ENCODE peak calls at places on chromosomes 6 and 20, in nine cellular contexts. One of them, this sample, is unnamed.
A peak's percentile ranks its signal among the peaks of the same experiment; 100 is the strongest.

GRCh38 chr6:137970368-137970767 is 103.3 kb downstream of the TNFAIP3 start:
- DNase-seq in A673: no peak
- DNase-seq in hepatocyte: no peak
- DNase-seq in K562: no peak
- DNase-seq in mesenchymal stem cell: no peak
- DNase-seq in endodermal cell: no peak
- DNase-seq in caudate nucleus: no peak
- DNase-seq in CD4-positive, alpha-beta memory T cell: no peak
- DNase-seq in cardiac muscle cell: no peak
- DNase-seq in this sample: no peak

GRCh38 chr6:3542032-3542640 is 85.3 kb upstream of the SLC22A23 start:
- DNase-seq in A673: no peak
- DNase-seq in hepatocyte: no peak
- DNase-seq in K562: no peak
- DNase-seq in mesenchymal stem cell: no peak
- DNase-seq in endodermal cell: no peak
- DNase-seq in caudate nucleus: no peak
- DNase-seq in CD4-positive, alpha-beta memory T cell: no peak
- DNase-seq in cardiac muscle cell: no peak
- DNase-seq in this sample: no peak

GRCh38 chr6:2460216-2460734 is 214.9 kb upstream of the GMDS start:
- DNase-seq in A673: no peak
- DNase-seq in hepatocyte: no peak
- DNase-seq in K562: no peak
- DNase-seq in mesenchymal stem cell: no peak
- DNase-seq in endodermal cell: no peak
- DNase-seq in caudate nucleus: no peak
- DNase-seq in CD4-positive, alpha-beta memory T cell: no peak
- DNase-seq in cardiac muscle cell: peak; percentile 8
- DNase-seq in this sample: no peak

GRCh38 chr6:28269492-28269891 is 2.5 kb downstream of the ZSCAN26 start:
- DNase-seq in A673: peak; percentile 57
- DNase-seq in hepatocyte: peak; percentile 10
- DNase-seq in K562: peak; percentile 32
- DNase-seq in mesenchymal stem cell: peak; percentile 85
- DNase-seq in endodermal cell: no peak
- DNase-seq in caudate nucleus: no peak
- DNase-seq in CD4-positive, alpha-beta memory T cell: no peak
- DNase-seq in cardiac muscle cell: peak; percentile 72
- DNase-seq in this sample: no peak

GRCh38 chr20:22248052-22248667 is 336.2 kb downstream of the FOXA2 start:
- DNase-seq in A673: peak; percentile 29
- DNase-seq in hepatocyte: peak; percentile 36
- DNase-seq in K562: no peak
- DNase-seq in mesenchymal stem cell: no peak
- DNase-seq in endodermal cell: peak; percentile 76
- DNase-seq in caudate nucleus: no peak
- DNase-seq in CD4-positive, alpha-beta memory T cell: no peak
- DNase-seq in cardiac muscle cell: peak; percentile 0
- DNase-seq in this sample: peak; percentile 17

GRCh38 chr6:145629478-145629877 is 105.8 kb downstream of the EPM2A start:
- DNase-seq in A673: no peak
- DNase-seq in hepatocyte: no peak
- DNase-seq in K562: no peak
- DNase-seq in mesenchymal stem cell: no peak
- DNase-seq in endodermal cell: no peak
- DNase-seq in caudate nucleus: peak; percentile 40
- DNase-seq in CD4-positive, alpha-beta memory T cell: no peak
- DNase-seq in cardiac muscle cell: no peak
- DNase-seq in this sample: no peak

GRCh38 chr6:43856005-43856765 is 86.2 kb downstream of the VEGFA start:
- DNase-seq in A673: no peak
- DNase-seq in hepatocyte: peak; percentile 74
- DNase-seq in K562: peak; percentile 66
- DNase-seq in mesenchymal stem cell: peak; percentile 83
- DNase-seq in endodermal cell: peak; percentile 84
- DNase-seq in caudate nucleus: no peak
- DNase-seq in CD4-positive, alpha-beta memory T cell: no peak
- DNase-seq in cardiac muscle cell: peak; percentile 46
- DNase-seq in this sample: peak; percentile 76

GRCh38 chr20:10642859-10643559 is 30.8 kb downstream of the JAG1 start:
- DNase-seq in A673: no peak
- DNase-seq in hepatocyte: no peak
- DNase-seq in K562: no peak
- DNase-seq in mesenchymal stem cell: no peak
- DNase-seq in endodermal cell: no peak
- DNase-seq in caudate nucleus: no peak
- DNase-seq in CD4-positive, alpha-beta memory T cell: no peak
- DNase-seq in cardiac muscle cell: no peak
- DNase-seq in this sample: peak; percentile 81

GRCh38 chr6:166297606-166298005 is 10.6 kb downstream of the PRR18 start:
- DNase-seq in A673: no peak
- DNase-seq in hepatocyte: no peak
- DNase-seq in K562: no peak
- DNase-seq in mesenchymal stem cell: no peak
- DNase-seq in endodermal cell: no peak
- DNase-seq in caudate nucleus: peak; percentile 89
- DNase-seq in CD4-positive, alpha-beta memory T cell: no peak
- DNase-seq in cardiac muscle cell: no peak
- DNase-seq in this sample: no peak
- H3K27ac ChIP-seq in A673: no peak overlapping the region
- H3K27ac ChIP-seq in hepatocyte: no peak overlapping the region
- H3K27ac ChIP-seq in K562: no peak overlapping the region
- H3K27ac ChIP-seq in mesenchymal stem cell: no peak overlapping the region
- H3K27ac ChIP-seq in endodermal cell: no peak overlapping the region
- H3K27ac ChIP-seq in caudate nucleus: peak overlapping the region; percentile 98
- H3K27ac ChIP-seq in CD4-positive, alpha-beta memory T cell: no peak overlapping the region
- H3K27ac ChIP-seq in cardiac muscle cell: no peak overlapping the region
- H3K27ac ChIP-seq in this sample: no peak overlapping the region

DNA sequence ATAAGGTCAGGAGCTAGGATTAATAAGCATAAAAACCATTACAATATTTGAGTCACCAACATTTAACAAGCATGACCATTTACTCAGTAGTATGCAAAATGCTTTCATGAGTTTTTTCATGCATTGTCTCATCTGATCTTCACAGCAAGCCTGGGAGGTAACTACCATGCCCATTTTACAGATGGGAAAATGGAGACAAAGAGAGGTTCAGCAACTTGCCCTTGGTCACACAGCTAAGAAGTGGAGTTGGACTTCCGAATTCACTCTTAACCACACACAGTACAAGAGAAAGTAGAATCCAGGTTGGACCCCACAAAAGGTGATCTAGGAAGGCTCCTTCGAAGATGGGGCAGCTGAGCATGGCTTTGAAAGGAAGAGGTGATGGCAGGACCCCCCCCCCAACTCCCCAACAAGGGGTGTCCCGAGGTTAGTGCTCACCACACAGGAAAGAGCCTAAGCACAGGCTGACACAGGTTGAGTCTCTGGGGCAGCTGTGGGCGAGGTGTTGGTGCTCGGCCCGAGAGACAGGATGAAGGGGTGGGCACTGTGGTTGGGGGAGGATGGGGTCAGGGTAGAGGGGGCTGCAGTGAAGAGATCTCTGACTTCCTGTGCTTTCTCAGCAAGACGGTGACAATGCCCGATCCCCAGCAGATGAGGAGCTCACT is 108.8 kb downstream of the PREX1 start:
- DNase-seq in A673: no peak
- DNase-seq in hepatocyte: no peak
- DNase-seq in K562: no peak
- DNase-seq in mesenchymal stem cell: no peak
- DNase-seq in endodermal cell: no peak
- DNase-seq in caudate nucleus: no peak
- DNase-seq in CD4-positive, alpha-beta memory T cell: peak; percentile 41
- DNase-seq in cardiac muscle cell: no peak
- DNase-seq in this sample: peak; percentile 53
- H3K27ac ChIP-seq in A673: no peak overlapping the region
- H3K27ac ChIP-seq in hepatocyte: no peak overlapping the region
- H3K27ac ChIP-seq in K562: no peak overlapping the region
- H3K27ac ChIP-seq in mesenchymal stem cell: no peak overlapping the region
- H3K27ac ChIP-seq in endodermal cell: no peak overlapping the region
- H3K27ac ChIP-seq in caudate nucleus: peak overlapping the region; percentile 48
- H3K27ac ChIP-seq in CD4-positive, alpha-beta memory T cell: peak overlapping the region; percentile 41
- H3K27ac ChIP-seq in cardiac muscle cell: no peak overlapping the region
- H3K27ac ChIP-seq in this sample: peak overlapping the region; percentile 18

GRCh38 chr6:139336488-139336887 is 38.0 kb downstream of the CITED2 start:
- DNase-seq in A673: no peak
- DNase-seq in hepatocyte: no peak
- DNase-seq in K562: no peak
- DNase-seq in mesenchymal stem cell: no peak
- DNase-seq in endodermal cell: no peak
- DNase-seq in caudate nucleus: no peak
- DNase-seq in CD4-positive, alpha-beta memory T cell: no peak
- DNase-seq in cardiac muscle cell: peak; percentile 74
- DNase-seq in this sample: peak; percentile 32
- H3K27ac ChIP-seq in A673: no peak overlapping the region
- H3K27ac ChIP-seq in hepatocyte: no peak overlapping the region
- H3K27ac ChIP-seq in K562: no peak overlapping the region
- H3K27ac ChIP-seq in mesenchymal stem cell: no peak overlapping the region
- H3K27ac ChIP-seq in endodermal cell: no peak overlapping the region
- H3K27ac ChIP-seq in caudate nucleus: no peak overlapping the region
- H3K27ac ChIP-seq in CD4-positive, alpha-beta memory T cell: no peak overlapping the region
- H3K27ac ChIP-seq in cardiac muscle cell: no peak overlapping the region
- H3K27ac ChIP-seq in this sample: no peak overlapping the region

GRCh38 chr6:158766621-158767435 is 52.3 kb downstream of the EZR start:
- DNase-seq in A673: no peak
- DNase-seq in hepatocyte: no peak
- DNase-seq in K562: no peak
- DNase-seq in mesenchymal stem cell: no peak
- DNase-seq in endodermal cell: no peak
- DNase-seq in caudate nucleus: peak; percentile 16
- DNase-seq in CD4-positive, alpha-beta memory T cell: no peak
- DNase-seq in cardiac muscle cell: no peak
- DNase-seq in this sample: no peak
- H3K27ac ChIP-seq in A673: no peak overlapping the region
- H3K27ac ChIP-seq in hepatocyte: peak overlapping the region; percentile 40
- H3K27ac ChIP-seq in K562: no peak overlapping the region
- H3K27ac ChIP-seq in mesenchymal stem cell: no peak overlapping the region
- H3K27ac ChIP-seq in endodermal cell: no peak overlapping the region
- H3K27ac ChIP-seq in caudate nucleus: peak overlapping the region; percentile 62
- H3K27ac ChIP-seq in CD4-positive, alpha-beta memory T cell: no peak overlapping the region
- H3K27ac ChIP-seq in cardiac muscle cell: peak overlapping the region; percentile 76
- H3K27ac ChIP-seq in this sample: no peak overlapping the region

GRCh38 chr20:4613184-4613583 is 108.5 kb upstream of the PRND start:
- DNase-seq in A673: no peak
- DNase-seq in hepatocyte: no peak
- DNase-seq in K562: no peak
- DNase-seq in mesenchymal stem cell: no peak
- DNase-seq in endodermal cell: no peak
- DNase-seq in caudate nucleus: no peak
- DNase-seq in CD4-positive, alpha-beta memory T cell: no peak
- DNase-seq in cardiac muscle cell: no peak
- DNase-seq in this sample: no peak
- H3K27ac ChIP-seq in A673: no peak overlapping the region
- H3K27ac ChIP-seq in hepatocyte: no peak overlapping the region
- H3K27ac ChIP-seq in K562: no peak overlapping the region
- H3K27ac ChIP-seq in mesenchymal stem cell: no peak overlapping the region
- H3K27ac ChIP-seq in endodermal cell: no peak overlapping the region
- H3K27ac ChIP-seq in caudate nucleus: peak overlapping the region; percentile 92
- H3K27ac ChIP-seq in CD4-positive, alpha-beta memory T cell: no peak overlapping the region
- H3K27ac ChIP-seq in cardiac muscle cell: no peak overlapping the region
- H3K27ac ChIP-seq in this sample: peak overlapping the region; percentile 84

GRCh38 chr6:168377481-168377850 is 57.9 kb upstream of the DACT2 start:
- DNase-seq in A673: peak; percentile 25
- DNase-seq in hepatocyte: no peak
- DNase-seq in K562: no peak
- DNase-seq in mesenchymal stem cell: no peak
- DNase-seq in endodermal cell: no peak
- DNase-seq in caudate nucleus: peak; percentile 74
- DNase-seq in CD4-positive, alpha-beta memory T cell: no peak
- DNase-seq in cardiac muscle cell: peak; percentile 66
- DNase-seq in this sample: no peak
- H3K27ac ChIP-seq in A673: no peak overlapping the region
- H3K27ac ChIP-seq in hepatocyte: no peak overlapping the region
- H3K27ac ChIP-seq in K562: no peak overlapping the region
- H3K27ac ChIP-seq in mesenchymal stem cell: no peak overlapping the region
- H3K27ac ChIP-seq in endodermal cell: no peak overlapping the region
- H3K27ac ChIP-seq in caudate nucleus: no peak overlapping the region
- H3K27ac ChIP-seq in CD4-positive, alpha-beta memory T cell: no peak overlapping the region
- H3K27ac ChIP-seq in cardiac muscle cell: no peak overlapping the region
- H3K27ac ChIP-seq in this sample: no peak overlapping the region

GRCh38 chr6:78746457-78746856 is 120.9 kb upstream of the IRAK1BP1 start:
- DNase-seq in A673: peak; percentile 9
- DNase-seq in hepatocyte: no peak
- DNase-seq in K562: no peak
- DNase-seq in mesenchymal stem cell: no peak
- DNase-seq in endodermal cell: no peak
- DNase-seq in caudate nucleus: no peak
- DNase-seq in CD4-positive, alpha-beta memory T cell: no peak
- DNase-seq in cardiac muscle cell: no peak
- DNase-seq in this sample: no peak

GRCh38 chr6:78744144-78744543 is 123.2 kb upstream of the IRAK1BP1 start:
- DNase-seq in A673: no peak
- DNase-seq in hepatocyte: no peak
- DNase-seq in K562: no peak
- DNase-seq in mesenchymal stem cell: no peak
- DNase-seq in endodermal cell: no peak
- DNase-seq in caudate nucleus: no peak
- DNase-seq in CD4-positive, alpha-beta memory T cell: no peak
- DNase-seq in cardiac muscle cell: no peak
- DNase-seq in this sample: no peak

GRCh38 chr6:78749326-78749725 is 118.0 kb upstream of the IRAK1BP1 start:
- DNase-seq in A673: no peak
- DNase-seq in hepatocyte: no peak
- DNase-seq in K562: no peak
- DNase-seq in mesenchymal stem cell: no peak
- DNase-seq in endodermal cell: no peak
- DNase-seq in caudate nucleus: no peak
- DNase-seq in CD4-positive, alpha-beta memory T cell: no peak
- DNase-seq in cardiac muscle cell: no peak
- DNase-seq in this sample: no peak
- H3K27ac ChIP-seq in A673: no peak overlapping the region
- H3K27ac ChIP-seq in hepatocyte: no peak overlapping the region
- H3K27ac ChIP-seq in K562: no peak overlapping the region
- H3K27ac ChIP-seq in mesenchymal stem cell: no peak overlapping the region
- H3K27ac ChIP-seq in endodermal cell: no peak overlapping the region
- H3K27ac ChIP-seq in caudate nucleus: no peak overlapping the region
- H3K27ac ChIP-seq in CD4-positive, alpha-beta memory T cell: no peak overlapping the region
- H3K27ac ChIP-seq in cardiac muscle cell: no peak overlapping the region
- H3K27ac ChIP-seq in this sample: no peak overlapping the region

GRCh38 chr6:47789553-47789952 is 7.7 kb downstream of the OPN5 start:
- DNase-seq in A673: no peak
- DNase-seq in hepatocyte: no peak
- DNase-seq in K562: no peak
- DNase-seq in mesenchymal stem cell: no peak
- DNase-seq in endodermal cell: peak; percentile 53
- DNase-seq in caudate nucleus: no peak
- DNase-seq in CD4-positive, alpha-beta memory T cell: no peak
- DNase-seq in cardiac muscle cell: no peak
- DNase-seq in this sample: no peak
- H3K27ac ChIP-seq in A673: no peak overlapping the region
- H3K27ac ChIP-seq in hepatocyte: no peak overlapping the region
- H3K27ac ChIP-seq in K562: no peak overlapping the region
- H3K27ac ChIP-seq in mesenchymal stem cell: no peak overlapping the region
- H3K27ac ChIP-seq in endodermal cell: no peak overlapping the region
- H3K27ac ChIP-seq in caudate nucleus: no peak overlapping the region
- H3K27ac ChIP-seq in CD4-positive, alpha-beta memory T cell: no peak overlapping the region
- H3K27ac ChIP-seq in cardiac muscle cell: no peak overlapping the region
- H3K27ac ChIP-seq in this sample: no peak overlapping the region

GRCh38 chr6:112204350-112204706 is 50.0 kb downstream of the LAMA4 start:
- DNase-seq in A673: no peak
- DNase-seq in hepatocyte: no peak
- DNase-seq in K562: no peak
- DNase-seq in mesenchymal stem cell: no peak
- DNase-seq in endodermal cell: no peak
- DNase-seq in caudate nucleus: no peak
- DNase-seq in CD4-positive, alpha-beta memory T cell: no peak
- DNase-seq in cardiac muscle cell: no peak
- DNase-seq in this sample: no peak
- H3K27ac ChIP-seq in A673: no peak overlapping the region
- H3K27ac ChIP-seq in hepatocyte: peak overlapping the region; percentile 70
- H3K27ac ChIP-seq in K562: no peak overlapping the region
- H3K27ac ChIP-seq in mesenchymal stem cell: peak overlapping the region; percentile 61
- H3K27ac ChIP-seq in endodermal cell: no peak overlapping the region
- H3K27ac ChIP-seq in caudate nucleus: no peak overlapping the region
- H3K27ac ChIP-seq in CD4-positive, alpha-beta memory T cell: no peak overlapping the region
- H3K27ac ChIP-seq in cardiac muscle cell: no peak overlapping the region
- H3K27ac ChIP-seq in this sample: no peak overlapping the region

GRCh38 chr6:35091353-35092083 is 49.6 kb downstream of the TCP11 start:
- DNase-seq in A673: no peak
- DNase-seq in hepatocyte: peak; percentile 2
- DNase-seq in K562: no peak
- DNase-seq in mesenchymal stem cell: peak; percentile 7
- DNase-seq in endodermal cell: peak; percentile 42
- DNase-seq in caudate nucleus: no peak
- DNase-seq in CD4-positive, alpha-beta memory T cell: no peak
- DNase-seq in cardiac muscle cell: no peak
- DNase-seq in this sample: no peak
- H3K27ac ChIP-seq in A673: no peak overlapping the region
- H3K27ac ChIP-seq in hepatocyte: peak overlapping the region; percentile 88
- H3K27ac ChIP-seq in K562: no peak overlapping the region
- H3K27ac ChIP-seq in mesenchymal stem cell: no peak overlapping the region
- H3K27ac ChIP-seq in endodermal cell: no peak overlapping the region
- H3K27ac ChIP-seq in caudate nucleus: peak overlapping the region; percentile 0
- H3K27ac ChIP-seq in CD4-positive, alpha-beta memory T cell: no peak overlapping the region
- H3K27ac ChIP-seq in cardiac muscle cell: no peak overlapping the region
- H3K27ac ChIP-seq in this sample: no peak overlapping the region

This sample was measured in SJCRH30.